ENCODE peak calls at places on chromosomes 13 and 19, in five cellular contexts. O is neural progenitor cell, S is ascending aorta, F is foreskin keratinocyte, A is aorta. P is an unnamed sample. For H3K27me3, the result is how much of the 10 kb centered on the place peaks cover.

GRCh38 chr19:46753420-46754155 is 7.3 kb upstream of the STRN4 start:
- DNase-seq in O (peak), S (no peak), F (no peak), A (peak), P (no peak)

GRCh38 chr19:5170329-5170745 is 170.3 kb downstream of the PTPRS start:
- DNase-seq in O (no peak), S (no peak), F (no peak), A (no peak), P (no peak)

GRCh38 chr19:32224371-32225244 is 120.8 kb upstream of the ZNF507 start:
- DNase-seq in O (peak), S (no peak), F (peak), A (peak), P (no peak)

GRCh38 chr19:30159636-30160035 is 212.5 kb upstream of the ZNF536 start:
- DNase-seq in O (no peak), S (no peak), F (no peak), A (no peak), P (no peak)

GRCh38 chr13:113397606-113398425 is 33.9 kb upstream of the GRTP1 start:
- DNase-seq in O (no peak), S (no peak), F (no peak), A (no peak), P (no peak)

GRCh38 chr13:50512602-50513527 is 330.6 kb downstream of the DLEU7 start:
- DNase-seq in O (peak), S (no peak), F (no peak), A (peak), P (no peak)

GRCh38 chr13:44918323-44919102 is 70.8 kb downstream of the NUFIP1 start:
- DNase-seq in O (peak), S (peak), F (no peak), A (peak), P (peak)

GRCh38 chr19:2963122-2963521 is 14.2 kb upstream of the TLE6 start:
- DNase-seq in O (no peak), S (no peak), F (no peak), A (no peak), P (no peak)

GRCh38 chr13:44165172-44165894 is 208.3 kb upstream of the SERP2 start:
- DNase-seq in O (no peak), S (no peak), F (no peak), A (no peak), P (no peak)

GRCh38 chr13:42876270-42876714 is 94.9 kb downstream of the FAM216B start:
- DNase-seq in O (no peak), S (no peak), F (no peak), A (no peak), P (no peak)

GRCh38 chr13:106376411-106377112 is 158.9 kb downstream of the EFNB2 start:
- DNase-seq in O (no peak), S (no peak), F (peak), A (peak), P (peak)

GRCh38 chr19:2438178-2438577 is 10.8 kb upstream of the TIMM13 start:
- DNase-seq in O (no peak), S (no peak), F (no peak), A (peak), P (no peak)

GRCh38 chr13:41858783-41859182 is 102.1 kb downstream of the VWA8 start:
- DNase-seq in O (no peak), S (no peak), F (no peak), A (no peak), P (no peak)

GRCh38 chr19:10332158-10332964 is 968 bp downstream of the RAVER1 start:
- DNase-seq in O (no peak), S (no peak), F (no peak), A (no peak), P (no peak)

GRCh38 chr13:19927117-19927734 is 31.3 kb upstream of the ZMYM2 start:
- DNase-seq in O (peak), S (no peak), F (peak), A (no peak), P (no peak)

GRCh38 chr19:21833733-21834132 is 2.2 kb downstream of the ZNF43 start:
- DNase-seq in O (no peak), S (no peak), F (no peak), A (no peak), P (no peak)

GRCh38 chr13:37954191-37954590 is 84.6 kb upstream of the TRPC4 start:
- DNase-seq in O (no peak), S (no peak), F (peak), A (no peak), P (no peak)

GRCh38 chr13:84192125-84192524 is 309.9 kb upstream of the SLITRK1 start:
- DNase-seq in O (no peak), S (no peak), F (peak), A (no peak), P (peak)

GRCh38 chr19:42092350-42092749 is 16.4 kb downstream of the ZNF574 start:
- DNase-seq in O (no peak), S (no peak), F (no peak), A (no peak), P (no peak)

GRCh38 chr19:42281175-42282035 is 12.4 kb downstream of the CIC start:
- DNase-seq in O (peak), S (no peak), F (peak), A (peak), P (no peak)

GRCh38 chr13:106109391-106109791 is 426.1 kb downstream of the EFNB2 start:
- DNase-seq in O (no peak), S (no peak), F (no peak), A (no peak), P (no peak)

GRCh38 chr19:50320596-50320995 is 8.6 kb downstream of the KCNC3 start:
- DNase-seq in O (no peak), S (no peak), F (no peak), A (no peak), P (no peak)
- H3K27me3 ChIP-seq in O (under half), S (under half), F (under half), A (under half), P (under half)

DNA sequence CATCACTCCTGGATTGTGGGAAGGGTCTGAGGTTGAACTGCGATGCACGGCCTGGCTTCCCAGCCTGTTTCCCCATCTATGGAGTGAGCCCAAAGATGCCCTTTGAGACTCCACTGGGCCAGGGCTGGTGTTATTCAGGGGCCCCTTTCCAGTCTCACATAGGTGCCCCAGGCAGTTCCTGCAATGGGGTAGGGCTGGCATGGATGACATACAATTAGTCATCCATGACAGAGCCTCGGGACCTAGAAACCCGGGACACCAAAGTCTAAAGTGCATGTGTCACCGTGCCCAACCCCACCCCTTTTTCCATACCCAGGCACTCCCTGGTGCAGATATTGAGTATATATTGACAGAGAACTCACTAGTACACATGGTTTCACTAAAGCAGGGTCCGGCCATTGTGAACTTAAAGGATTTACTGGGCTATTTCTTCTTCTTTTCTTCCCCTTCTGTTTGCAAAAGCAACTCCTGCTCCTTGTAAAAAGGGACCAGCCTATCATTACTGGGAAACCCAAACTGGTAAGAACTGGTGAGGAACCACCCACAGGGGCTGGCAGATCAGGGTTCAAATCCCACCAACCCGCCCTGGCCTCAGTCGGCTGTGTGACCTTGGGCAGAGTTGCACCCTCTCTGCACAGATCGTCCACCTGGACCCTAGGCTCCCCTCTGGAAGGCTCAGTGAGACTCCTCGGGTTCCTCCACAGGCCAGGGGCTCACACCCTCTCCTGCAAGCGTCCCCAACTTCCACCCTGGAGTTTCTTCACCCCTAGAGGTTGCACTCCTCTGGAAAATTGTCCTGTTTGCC is 2.7 kb downstream of the B3GNT3 start:
- DNase-seq in O (peak), S (no peak), F (peak), A (no peak), P (no peak)
- H3K27me3 ChIP-seq in O (under half), S (under half), F (under half), A (under half), P (under half)

DNA sequence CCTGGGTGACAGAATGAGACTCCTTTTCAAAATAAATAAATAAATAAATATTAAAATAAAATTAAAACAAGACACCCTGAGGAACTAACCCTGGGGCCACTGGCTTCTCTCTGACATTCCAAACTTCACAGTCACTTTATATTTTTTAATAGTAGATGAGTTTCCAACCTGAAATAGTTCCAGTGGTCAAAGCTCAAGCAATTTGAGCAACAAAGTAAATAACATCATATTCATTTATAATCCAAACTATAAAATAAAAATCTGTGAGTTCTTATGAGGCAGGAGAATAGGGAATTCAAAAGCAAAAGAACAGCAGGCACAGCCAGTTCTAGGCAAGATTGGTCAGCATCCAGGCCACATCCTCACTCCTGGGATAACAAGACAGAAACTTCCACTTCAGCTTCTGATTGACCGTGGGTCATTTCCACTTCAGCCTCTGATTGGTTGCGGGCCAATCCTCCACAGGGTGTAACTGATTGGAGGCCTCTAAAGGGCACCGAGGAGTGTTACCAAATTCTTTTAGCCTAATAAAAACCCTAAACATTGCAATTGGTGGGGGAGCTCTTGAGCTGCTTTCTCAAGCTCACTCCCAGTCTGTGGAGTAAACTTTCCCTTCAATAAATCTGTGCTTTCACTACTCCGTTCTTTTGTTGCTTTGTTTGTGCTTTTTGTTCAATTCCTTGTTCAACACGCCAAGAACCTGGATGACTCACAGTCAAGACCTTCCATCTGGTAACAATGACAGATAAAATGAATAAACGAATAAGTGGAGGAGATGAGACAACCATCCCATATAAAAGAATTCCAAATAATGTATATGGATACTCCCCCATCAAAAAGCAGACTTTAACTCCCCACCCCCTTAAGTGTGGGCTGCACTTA is 42.5 kb upstream of the AMER2 start:
- DNase-seq in O (no peak), S (no peak), F (peak), A (no peak), P (no peak)
- H3K27me3 ChIP-seq in O (under half), S (under half), F (under half), A (under half), P (under half)

DNA sequence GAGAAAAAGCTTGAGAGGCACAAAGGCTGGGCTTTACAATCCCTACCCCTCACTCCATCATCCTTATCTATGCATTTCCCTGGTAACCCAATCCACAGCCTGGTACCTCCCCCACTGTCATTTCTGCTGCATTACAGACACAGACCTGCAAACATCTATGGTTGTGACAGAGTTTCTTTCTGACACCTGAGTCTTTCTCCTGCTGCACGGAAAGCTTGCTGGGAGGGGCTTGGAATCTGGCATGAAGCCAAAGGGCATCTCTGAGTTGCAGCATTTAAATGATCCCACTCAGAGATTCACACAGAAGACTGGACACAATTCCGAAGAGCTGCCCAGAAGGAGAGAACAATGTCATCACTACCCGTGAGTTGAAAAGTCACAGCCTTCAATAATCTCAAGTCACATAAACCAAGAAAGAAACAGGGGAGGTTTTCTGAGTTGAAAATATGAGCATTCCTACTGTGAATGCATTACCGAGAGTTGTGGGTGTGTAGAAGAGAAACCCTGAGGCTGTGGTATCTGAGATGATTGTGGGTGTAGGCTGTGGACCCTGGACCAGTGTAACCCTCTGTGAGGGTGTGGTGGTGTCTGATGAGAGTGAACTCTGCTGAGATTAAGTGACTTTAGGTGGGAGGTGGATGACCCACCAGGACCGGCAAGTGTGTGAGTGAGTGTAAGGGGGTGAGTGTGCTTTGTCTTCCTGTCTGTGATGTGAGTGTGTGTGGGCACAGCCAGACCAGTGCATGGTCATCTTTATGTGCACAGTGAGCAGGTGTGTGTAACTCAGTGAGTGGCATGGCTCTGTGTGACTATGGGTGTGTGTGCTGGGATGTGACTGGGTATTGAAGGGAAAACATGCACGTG is at the start of gene LGALS14:
- DNase-seq in O (no peak), S (no peak), F (no peak), A (no peak), P (no peak)
- H3K27me3 ChIP-seq in O (under half), S (under half), F (under half), A (under half), P (under half)

GRCh38 chr19:49442793-49443365 is 1.6 kb upstream of the SLC17A7 start:
- DNase-seq in O (peak), S (peak), F (peak), A (peak), P (peak)
- H3K27me3 ChIP-seq in O (under half), S (under half), F (under half), A (under half), P (under half)